ENCODE peak calls at places on chromosomes 5 and 9, in four cellular contexts. U is K562, R is GM12878, D is HepG2. F is an unnamed sample.
A peak's percentile ranks its signal among the peaks of the same experiment; 100 is the strongest.

GRCh38 chr9:134322781-134323241 is 3.4 kb upstream of the RXRA start:
- DNase-seq in D (no peak), U (no peak), R (no peak), F (no peak)

GRCh38 chr5:84239509-84239908 is 145.2 kb downstream of the EDIL3 start:
- DNase-seq in U (no peak), R (no peak), D (no peak), F (no peak)

GRCh38 chr9:134187110-134187531 is 22.8 kb upstream of the RNU6ATAC start:
- DNase-seq in U (peak; percentile 38), D (no peak), R (no peak), F (no peak)

GRCh38 chr9:4258321-4259093 is 41.4 kb downstream of the GLIS3 start:
- DNase-seq in R (no peak), U (no peak), D (no peak), F (no peak)

GRCh38 chr9:124698265-124698664 is 72.8 kb downstream of the NR6A1 start:
- DNase-seq in U (no peak), D (no peak), R (no peak), F (no peak)

GRCh38 chr9:89593776-89594427 is 10.9 kb upstream of the GADD45G start:
- DNase-seq in R (no peak), U (peak; percentile 52), D (peak; percentile 47), F (peak; percentile 88)

GRCh38 chr9:133493845-133494540 is 15.1 kb upstream of the SLC2A6 start:
- DNase-seq in U (no peak), R (no peak), D (no peak), F (no peak)

GRCh38 chr9:73869261-73869660 is 627.9 kb upstream of the RORB start:
- DNase-seq in R (peak; percentile 30), U (peak; percentile 8), D (peak; percentile 13), F (no peak)

GRCh38 chr9:126318858-126319257 is 7.8 kb upstream of the MVB12B start:
- DNase-seq in R (no peak), D (no peak), U (no peak), F (no peak)

GRCh38 chr9:138020120-138020794 is 142.7 kb downstream of the CACNA1B start:
- DNase-seq in D (no peak), R (no peak), U (no peak), F (no peak)

GRCh38 chr5:39668980-39669379 is 244.2 kb upstream of the DAB2 start:
- DNase-seq in R (no peak), D (no peak), U (no peak), F (no peak)

GRCh38 chr9:12849486-12850010 is 74.7 kb downstream of the LURAP1L start:
- DNase-seq in D (no peak), R (no peak), U (no peak), F (no peak)

GRCh38 chr5:35956429-35956828 is 18.0 kb upstream of the CAPSL start:
- DNase-seq in D (no peak), R (no peak), U (no peak), F (no peak)

GRCh38 chr5:74227081-74227480 is 413.4 kb downstream of the ENC1 start:
- DNase-seq in R (no peak), D (no peak), U (no peak), F (no peak)

GRCh38 chr9:134642385-134643181 is 980 bp downstream of the COL5A1 start:
- DNase-seq in D (no peak), U (no peak), R (no peak), F (peak; percentile 41)

GRCh38 chr9:8188720-8189407 is 389.3 kb upstream of the DMAC1 start:
- DNase-seq in R (no peak), D (no peak), U (no peak), F (no peak)

GRCh38 chr9:92242115-92242778 is 51.2 kb downstream of the IARS1 start:
- DNase-seq in D (no peak), U (no peak), R (no peak), F (no peak)

GRCh38 chr9:130193119-130193518 is 20.9 kb downstream of the NCS1 start:
- DNase-seq in R (no peak), U (no peak), D (no peak), F (no peak)

GRCh38 chr5:108707145-108707544 is 40.6 kb upstream of the FER start:
- DNase-seq in R (no peak), U (no peak), D (no peak), F (no peak)

GRCh38 chr9:131657890-131658752 is 81.8 kb downstream of the RAPGEF1 start:
- DNase-seq in U (no peak), D (peak; percentile 43), R (no peak), F (no peak)

DNA sequence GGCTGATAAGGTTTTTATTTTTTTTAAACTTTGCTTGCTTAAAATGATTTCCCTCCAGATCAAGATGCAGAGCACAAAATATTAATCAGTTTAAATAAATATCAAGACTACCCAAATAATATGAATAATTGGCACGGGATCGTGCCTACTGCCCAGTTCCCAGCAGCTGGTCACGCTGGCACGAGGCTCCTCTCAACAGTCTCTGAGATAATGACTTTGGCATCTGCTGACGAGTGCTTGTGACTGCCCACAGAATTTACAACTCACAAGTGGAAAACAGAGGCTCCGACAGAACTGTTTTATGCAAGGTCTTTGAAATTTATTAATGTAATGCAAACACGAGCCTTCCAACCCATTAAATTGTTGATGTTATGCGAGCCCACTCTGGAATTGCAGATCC is 369.5 kb upstream of the IRX1 start:
- DNase-seq in R (no peak), U (no peak), D (no peak), F (no peak)
- TF ChIP-seq SP1 in R (no peak), U (no peak), D (no peak), F (no peak)

GRCh38 chr5:179143446-179143845 is 83.3 kb downstream of the ZNF354C start:
- DNase-seq in U (peak; percentile 32), D (peak; percentile 32), R (no peak), F (peak; percentile 60)

GRCh38 chr5:179148703-179149170 is 88.6 kb downstream of the ZNF354C start:
- DNase-seq in R (no peak), D (no peak), U (no peak), F (no peak)

GRCh38 chr5:179147991-179148702 is 88.0 kb downstream of the ZNF354C start:
- DNase-seq in D (no peak), U (no peak), R (no peak), F (no peak)

GRCh38 chr5:179149278-179149677 is 89.1 kb downstream of the ZNF354C start:
- DNase-seq in U (no peak), R (no peak), D (no peak), F (no peak)

DNA sequence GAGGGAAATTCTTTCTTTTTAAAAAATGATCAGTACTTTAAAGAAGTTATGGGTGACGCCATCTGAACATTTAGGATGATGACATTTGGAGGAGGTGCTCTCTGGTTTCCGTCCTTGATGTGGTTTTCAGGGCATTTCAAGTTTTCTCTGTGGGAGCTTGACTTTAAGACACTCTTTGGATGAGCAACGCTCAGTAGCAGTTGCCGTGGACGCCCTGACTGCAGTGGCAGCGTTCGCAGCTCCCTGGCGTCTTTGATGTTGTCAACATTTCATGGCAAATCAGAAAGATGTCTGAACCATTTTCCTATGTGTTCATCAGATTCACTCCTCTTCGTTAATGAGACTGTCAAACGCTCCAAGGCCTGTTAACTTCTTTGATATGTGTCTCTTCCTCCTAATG is 86.1 kb downstream of the ZNF354C start:
- DNase-seq in D (no peak), U (no peak), R (no peak), F (no peak)
- TF ChIP-seq ETV6 in D (no peak), U (no peak), R (no peak), F (no peak)

GRCh38 chr5:107553063-107553676 is 117.6 kb downstream of the EFNA5 start:
- DNase-seq in U (no peak), D (no peak), R (no peak), F (no peak)
- TF ChIP-seq ATF2 in U (no peak), D (no peak), R (no peak), F (no peak)

DNA sequence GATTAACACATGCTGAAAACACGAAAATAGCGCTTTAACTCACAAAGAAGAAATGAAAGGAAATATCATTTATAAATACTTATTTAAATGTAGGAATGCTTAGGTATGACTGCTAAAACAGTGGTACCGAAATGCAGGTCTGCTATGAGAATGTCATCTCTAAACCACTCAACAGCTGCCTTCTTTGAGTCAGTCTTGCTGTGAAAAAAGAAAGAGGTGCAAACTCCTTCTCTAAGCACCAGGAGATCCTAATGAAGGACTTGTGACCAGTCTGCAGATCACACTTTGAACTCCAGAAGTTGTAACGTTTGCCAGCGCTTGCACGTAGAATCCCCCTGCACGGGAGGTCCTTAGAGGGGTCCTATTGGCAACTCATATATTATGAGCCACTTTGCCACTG is 86.6 kb downstream of the TRIO start:
- DNase-seq in U (no peak), D (no peak), R (no peak), F (no peak)
- TF ChIP-seq SP1 in U (no peak), D (no peak), R (no peak), F (no peak)

GRCh38 chr9:114224247-114224610 is 68.9 kb downstream of the COL27A1 start:
- DNase-seq in D (peak; percentile 53), U (no peak), R (no peak), F (no peak)
- TF ChIP-seq ETV6 in D (no peak), U (no peak), R (no peak), F (no peak)

GRCh38 chr5:33258553-33258952 is 182.2 kb upstream of the TARS1 start:
- DNase-seq in U (no peak), R (no peak), D (no peak), F (no peak)
- TF ChIP-seq ATF2 in U (no peak), R (no peak), D (no peak), F (no peak)

F was measured in WTC11.